ENCODE peak calls at places on chromosomes 7 and 10, in six cellular contexts. T, L, N, B, S and Q are unnamed samples.

GRCh38 chr10:100979821-100980272 is 7.5 kb downstream of the MRPL43 start:
- DNase-seq in L (no peak), N (no peak), T (no peak), B (no peak), S (no peak), Q (no peak)

GRCh38 chr10:133292919-133293809 is 15.5 kb downstream of the TUBGCP2 start:
- DNase-seq in T (no peak), N (no peak), L (no peak), B (no peak), S (peak; percentile 88), Q (no peak)

GRCh38 chr7:22864855-22865606 is 42.4 kb upstream of the TOMM7 start:
- DNase-seq in S (no peak), L (no peak), N (no peak), T (no peak), B (peak; percentile 18), Q (no peak)

GRCh38 chr7:156640949-156641485 is 443 bp downstream of the RNF32 start:
- DNase-seq in S (no peak), L (peak; percentile 21), T (peak; percentile 65), N (peak; percentile 42), B (peak; percentile 53), Q (no peak)

GRCh38 chr7:22765609-22766008 is 38.6 kb downstream of the IL6 start:
- DNase-seq in S (peak; percentile 47), B (no peak), L (no peak), T (no peak), N (no peak), Q (no peak)

GRCh38 chr7:34165927-34166550 is 260.7 kb downstream of the BMPER start:
- DNase-seq in S (peak; percentile 43), B (peak; percentile 21), T (no peak), L (no peak), N (no peak), Q (no peak)

GRCh38 chr7:1348096-1348835 is 111.0 kb downstream of the MICALL2 start:
- DNase-seq in B (no peak), L (no peak), S (no peak), N (no peak), T (peak; percentile 28), Q (no peak)

GRCh38 chr10:70296406-70296899 is 12.6 kb upstream of the NPFFR1 start:
- DNase-seq in B (peak; percentile 18), T (peak; percentile 86), L (no peak), N (no peak), S (peak; percentile 24), Q (peak; percentile 16)

GRCh38 chr10:23171232-23171876 is 20.8 kb upstream of the PTF1A start:
- DNase-seq in B (no peak), T (no peak), N (no peak), S (no peak), L (no peak), Q (no peak)

GRCh38 chr10:129023057-129023456 is 444.0 kb upstream of the MGMT start:
- DNase-seq in B (no peak), L (no peak), T (no peak), N (no peak), S (no peak), Q (no peak)

GRCh38 chr7:96996111-96996936 is 9.0 kb upstream of the DLX6 start:
- DNase-seq in N (no peak), S (no peak), L (no peak), B (no peak), T (no peak), Q (no peak)

GRCh38 chr7:603152-603941 is 83.7 kb upstream of the PDGFA start:
- DNase-seq in B (no peak), T (no peak), L (no peak), S (peak; percentile 14), N (no peak), Q (no peak)

GRCh38 chr10:17963431-17963830 is 11.7 kb downstream of the SLC39A12 start:
- DNase-seq in S (no peak), L (no peak), N (no peak), T (no peak), B (no peak), Q (no peak)

GRCh38 chr7:111092406-111093160 is 1.7 kb downstream of the LRRN3 start:
- DNase-seq in T (no peak), L (no peak), B (peak; percentile 61), N (no peak), S (no peak), Q (no peak)

GRCh38 chr10:12634532-12634931 is 285.2 kb downstream of the CAMK1D start:
- DNase-seq in B (no peak), L (no peak), S (peak; percentile 39), T (no peak), N (no peak), Q (no peak)

GRCh38 chr7:1899201-1899600 is 229.1 kb downstream of the ELFN1 start:
- DNase-seq in L (no peak), S (peak; percentile 5), B (no peak), T (peak; percentile 40), N (no peak), Q (no peak)

GRCh38 chr10:96753956-96754355 is 33.6 kb upstream of the PIK3AP1 start:
- DNase-seq in S (no peak), T (no peak), B (no peak), N (no peak), L (no peak), Q (no peak)

GRCh38 chr10:6151087-6151977 is 51.4 kb upstream of the PFKFB3 start:
- DNase-seq in N (peak; percentile 31), T (peak; percentile 78), S (peak; percentile 95), L (no peak), B (peak; percentile 60), Q (no peak)

GRCh38 chr7:148695953-148696352 is 2.8 kb upstream of the CUL1 start:
- DNase-seq in N (no peak), T (no peak), L (no peak), B (no peak), S (no peak), Q (no peak)

GRCh38 chr10:79270471-79271246 is 76.6 kb upstream of the PPIF start:
- DNase-seq in L (no peak), S (peak; percentile 80), T (peak; percentile 76), B (no peak), N (no peak), Q (no peak)

GRCh38 chr10:59807629-59808620 is 54.7 kb upstream of the MRLN start:
- DNase-seq in L (no peak), B (no peak), S (no peak), T (peak; percentile 53), N (no peak), Q (no peak)

GRCh38 chr10:49353026-49353894 is 42.6 kb downstream of the DRGX start:
- DNase-seq in B (no peak), S (no peak), N (no peak), L (no peak), T (no peak), Q (no peak)

GRCh38 chr7:141575654-141576448 is 24.6 kb downstream of the AGK start:
- DNase-seq in T (no peak), B (no peak), L (no peak), N (no peak), S (no peak), Q (no peak)

GRCh38 chr7:112334366-112334765 is 115.9 kb upstream of the IFRD1 start:
- DNase-seq in N (no peak), T (no peak), B (no peak), L (no peak), S (no peak), Q (no peak)

GRCh38 chr7:33986951-33987948 is 81.9 kb downstream of the BMPER start:
- DNase-seq in T (no peak), S (peak; percentile 64), N (no peak), B (peak; percentile 3), L (no peak), Q (peak; percentile 96)

GRCh38 chr7:38198356-38198755 is 20.3 kb downstream of the STARD3NL start:
- DNase-seq in L (no peak), B (no peak), N (no peak), S (no peak), T (no peak), Q (no peak)